ENCODE peak calls at places on chromosome 5, in four cellular contexts. P, S, L and C are unnamed samples.

GRCh38 chr5:178288373-178289368 is 56.1 kb upstream of the PHYKPL start:
- DNase-seq in L (no peak), S (no peak), P (no peak), C (no peak)

GRCh38 chr5:53303105-53303504 is 177.3 kb upstream of the FST start:
- DNase-seq in P (no peak), S (no peak), L (no peak), C (no peak)

GRCh38 chr5:66929995-66930394 is 266.6 kb downstream of the CD180 start:
- DNase-seq in P (no peak), S (no peak), L (no peak), C (no peak)

GRCh38 chr5:120817044-120817985 is 353.2 kb downstream of the PRR16 start:
- DNase-seq in L (no peak), P (no peak), S (peak), C (peak)

GRCh38 chr5:9519537-9519936 is 26.3 kb downstream of the SEMA5A start:
- DNase-seq in L (no peak), P (no peak), S (no peak), C (no peak)

GRCh38 chr5:77770293-77771005 is 5.7 kb downstream of the TBCA start:
- DNase-seq in P (no peak), L (no peak), S (no peak), C (no peak)

GRCh38 chr5:120124961-120125360 is 339.1 kb upstream of the PRR16 start:
- DNase-seq in P (no peak), S (no peak), L (no peak), C (no peak)

GRCh38 chr5:179967489-179967888 is 59.8 kb upstream of the TBC1D9B start:
- DNase-seq in L (no peak), S (no peak), P (no peak), C (no peak)

GRCh38 chr5:177378884-177379883 is 5.0 kb upstream of the SLC34A1 start:
- DNase-seq in S (no peak), L (no peak), P (peak), C (no peak)

GRCh38 chr5:170221319-170221718 is 11.5 kb upstream of the C5orf58 start:
- DNase-seq in L (no peak), S (no peak), P (no peak), C (no peak)

GRCh38 chr5:108266235-108266634 is 115.7 kb downstream of the FBXL17 start:
- DNase-seq in L (no peak), P (no peak), S (no peak), C (no peak)

GRCh38 chr5:14728109-14728938 is 63.8 kb downstream of the OTULIN start:
- DNase-seq in S (no peak), L (no peak), P (no peak), C (peak)

GRCh38 chr5:43039468-43040286 is 442 bp downstream of the ANXA2R start:
- DNase-seq in L (no peak), S (peak), P (peak), C (peak)

GRCh38 chr5:17228833-17229291 is 11.4 kb downstream of the BASP1 start:
- DNase-seq in S (no peak), L (peak), P (no peak), C (no peak)

GRCh38 chr5:32805966-32806626 is 95.0 kb downstream of the NPR3 start:
- DNase-seq in L (no peak), S (no peak), P (no peak), C (no peak)

GRCh38 chr5:168740821-168741213 is 161.6 kb upstream of the PANK3 start:
- DNase-seq in S (no peak), L (no peak), P (no peak), C (no peak)

GRCh38 chr5:55027589-55027988 is 3.5 kb downstream of the GZMK start:
- DNase-seq in L (no peak), P (no peak), S (no peak), C (no peak)

GRCh38 chr5:180084638-180085561 is 13.3 kb upstream of the RNF130 start:
- DNase-seq in S (peak), P (no peak), L (no peak), C (no peak)

GRCh38 chr5:65482280-65482726 is 583 bp upstream of the ADAMTS6 start:
- DNase-seq in L (no peak), S (peak), P (peak), C (no peak)

DNA sequence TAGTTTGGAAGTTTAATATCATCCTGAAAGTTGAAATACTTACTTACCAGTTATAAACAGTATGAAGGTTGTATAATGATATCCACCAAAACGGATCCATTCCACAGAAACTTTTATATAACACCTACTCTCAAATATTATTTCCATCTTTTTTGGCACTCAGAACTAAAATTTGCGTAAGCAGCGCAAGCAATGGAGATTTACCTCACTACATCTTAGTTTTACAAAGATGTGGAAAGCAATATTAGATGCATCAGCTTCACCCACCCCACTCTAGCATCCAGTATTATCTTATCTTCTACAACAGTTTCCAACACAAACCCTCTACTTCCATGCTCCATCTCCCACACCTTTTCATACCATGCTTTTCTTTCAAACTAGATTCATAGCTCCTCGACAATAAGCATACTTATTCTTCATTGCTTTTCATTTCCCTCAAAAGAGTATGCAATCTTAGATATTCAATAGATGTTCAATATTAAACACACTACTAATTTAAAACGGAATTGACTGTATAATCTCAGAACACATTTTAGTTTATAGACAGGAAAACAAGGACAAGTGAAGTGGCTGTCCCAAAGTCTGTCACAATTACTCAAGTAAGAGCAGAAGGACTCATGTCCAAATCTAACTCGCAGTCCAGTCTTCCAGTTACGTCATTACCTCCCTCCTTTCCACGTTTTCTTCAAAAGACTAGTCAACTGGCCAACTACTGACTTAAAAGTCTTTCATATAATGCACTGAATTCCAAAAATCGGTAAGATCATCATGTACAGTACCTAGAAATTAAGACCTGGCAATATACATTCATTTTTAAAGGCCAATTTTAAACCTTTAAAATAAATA is 2.2 kb downstream of the PPP2CA start:
- DNase-seq in S (no peak), L (no peak), P (no peak), C (no peak)
- TF ChIP-seq USF1 in S (no peak), L (no peak), P (no peak), C (no peak)

GRCh38 chr5:1447772-1448361 is 2.6 kb upstream of the SLC6A3 start:
- DNase-seq in P (no peak), S (no peak), L (no peak), C (no peak)
- TF ChIP-seq USF1 in P (no peak), S (no peak), L (no peak), C (no peak)

GRCh38 chr5:137359941-137360340 is 139.2 kb downstream of the SPOCK1 start:
- DNase-seq in P (no peak), L (no peak), S (no peak), C (no peak)

GRCh38 chr5:137360607-137361006 is 138.5 kb downstream of the SPOCK1 start:
- DNase-seq in L (no peak), S (no peak), P (no peak), C (no peak)

GRCh38 chr5:137357436-137357835 is 141.7 kb downstream of the SPOCK1 start:
- DNase-seq in P (no peak), S (no peak), L (no peak), C (no peak)

GRCh38 chr5:137365126-137365865 is 133.8 kb downstream of the SPOCK1 start:
- DNase-seq in L (no peak), P (no peak), S (no peak), C (no peak)

GRCh38 chr5:137361275-137361674 is 137.9 kb downstream of the SPOCK1 start:
- DNase-seq in P (no peak), L (no peak), S (peak), C (no peak)
- TF ChIP-seq USF1 in P (no peak), L (no peak), S (no peak), C (no peak)

GRCh38 chr5:2582507-2582906 is 169.0 kb downstream of the IRX2 start:
- DNase-seq in L (no peak), P (no peak), S (no peak), C (no peak)
- TF ChIP-seq USF1 in L (no peak), P (no peak), S (no peak), C (no peak)

GRCh38 chr5:126015244-126016054 is 407.8 kb upstream of the GRAMD2B start:
- DNase-seq in L (no peak), S (peak), P (no peak), C (no peak)

GRCh38 chr5:126014691-126015090 is 408.5 kb upstream of the GRAMD2B start:
- DNase-seq in L (no peak), S (no peak), P (no peak), C (no peak)

GRCh38 chr5:126020770-126021169 is 402.4 kb upstream of the GRAMD2B start:
- DNase-seq in L (no peak), S (no peak), P (no peak), C (no peak)

DNA sequence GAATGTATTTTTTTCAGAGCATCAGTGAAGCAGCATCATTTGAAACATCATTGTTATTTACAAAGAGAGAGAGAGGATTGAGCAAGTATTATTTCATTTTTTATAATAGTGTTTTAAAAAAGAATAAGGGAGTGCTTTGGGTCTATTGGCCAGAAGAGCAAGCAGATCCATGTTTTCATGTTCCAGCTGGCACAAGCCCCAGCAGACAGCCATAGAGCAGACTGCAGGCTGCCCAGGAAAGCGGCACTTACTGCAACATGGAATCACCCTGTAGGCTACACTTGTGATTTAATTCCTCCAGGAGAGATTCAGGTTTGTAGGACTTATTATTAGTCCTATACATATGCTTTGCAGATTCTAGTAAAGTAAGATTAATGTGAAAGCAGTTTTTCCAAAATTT is 407.0 kb upstream of the GRAMD2B start:
- DNase-seq in P (no peak), S (peak), L (no peak), C (no peak)
- TF ChIP-seq USF1 in P (no peak), S (no peak), L (no peak), C (no peak)

GRCh38 chr5:149028161-149028560 is 34.7 kb downstream of the SH3TC2 start:
- DNase-seq in P (no peak), L (no peak), S (no peak), C (no peak)
- TF ChIP-seq USF1 in P (no peak), L (no peak), S (no peak), C (no peak)

DNA sequence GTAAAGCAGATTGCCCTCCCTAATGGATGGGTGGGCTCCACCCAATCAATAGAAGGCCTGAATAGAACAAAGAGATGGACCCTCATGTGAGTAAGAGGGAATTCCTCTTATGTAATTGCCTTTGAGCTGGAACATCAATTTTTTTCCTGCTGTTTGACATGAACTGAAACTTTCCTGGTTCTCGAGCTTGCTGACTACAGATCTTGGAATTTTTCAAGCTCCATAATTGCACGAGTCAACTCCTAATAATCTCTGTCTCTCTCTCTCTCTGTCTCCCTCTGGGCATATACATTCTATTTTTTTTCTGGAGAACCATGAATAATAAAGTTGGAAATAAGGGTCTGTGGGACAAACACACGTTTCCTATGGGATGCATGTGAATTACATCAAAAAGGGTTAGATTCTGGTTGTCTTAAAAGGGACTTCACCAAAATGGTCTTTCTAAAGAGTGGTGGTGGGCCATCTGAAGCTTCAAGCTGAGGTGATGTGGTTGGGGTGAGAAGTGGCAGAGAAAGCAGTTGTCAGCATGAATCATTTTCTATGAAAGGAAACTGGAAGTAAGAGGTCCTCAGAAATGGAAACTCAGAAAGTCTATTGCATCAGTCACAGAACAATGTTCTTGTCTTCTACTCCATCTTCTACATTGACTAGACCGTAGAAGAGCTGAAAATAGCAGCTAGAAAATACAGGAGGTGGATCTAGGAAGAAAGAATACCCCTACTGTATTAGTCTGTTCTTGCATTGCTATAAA is 47.0 kb upstream of the HOMER1 start:
- DNase-seq in L (peak), P (no peak), S (no peak), C (no peak)
- TF ChIP-seq USF1 in L (no peak), P (no peak), S (no peak), C (no peak)